ENCODE peak calls at places on chromosomes 12 and 14, in seven cellular contexts. E is esophagus squamous epithelium; G is sigmoid colon; I is Peyer's patch; A is body of pancreas; R is CD4-positive, alpha-beta memory T cell; L is SJSA1. S is an unnamed sample.
A peak's percentile ranks its signal among the peaks of the same experiment; 100 is the strongest.

GRCh38 chr12:32647275-32647674 is 31.8 kb upstream of the DNM1L start:
- DNase-seq in E (no peak), G (no peak), I (no peak), A (no peak), R (no peak), L (no peak), S (no peak)

GRCh38 chr12:4849024-4849594 is 60.6 kb upstream of the KCNA1 start:
- DNase-seq in E (no peak), G (no peak), I (no peak), A (peak; percentile 16), R (peak; percentile 24), L (no peak), S (no peak)

GRCh38 chr12:105804591-105805265 is 334.0 kb downstream of the NUAK1 start:
- DNase-seq in E (no peak), G (no peak), I (no peak), A (no peak), R (no peak), L (no peak), S (no peak)

GRCh38 chr14:106872619-106873446 is 1346.5 kb downstream of the TMEM121 start:
- DNase-seq in E (no peak), G (no peak), I (peak; percentile 88), A (peak; percentile 85), R (peak; percentile 80), L (no peak), S (peak; percentile 83)

GRCh38 chr12:11836282-11836963 is 186.9 kb downstream of the ETV6 start:
- DNase-seq in E (peak; percentile 31), G (no peak), I (peak; percentile 85), A (peak; percentile 66), R (no peak), L (no peak), S (peak; percentile 76)

GRCh38 chr12:124743479-124744272 is 120.0 kb downstream of the SCARB1 start:
- DNase-seq in E (no peak), G (no peak), I (no peak), A (no peak), R (no peak), L (no peak), S (no peak)

GRCh38 chr12:96063046-96063445 is 27.7 kb upstream of the LTA4H start:
- DNase-seq in E (no peak), G (no peak), I (no peak), A (no peak), R (peak; percentile 26), L (peak; percentile 78), S (no peak)

GRCh38 chr12:69007858-69008314 is 74.9 kb upstream of the CPM start:
- DNase-seq in E (no peak), G (no peak), I (no peak), A (no peak), R (no peak), L (no peak), S (no peak)

GRCh38 chr12:59833408-59833807 is 237.6 kb downstream of the SLC16A7 start:
- DNase-seq in E (no peak), G (no peak), I (no peak), A (no peak), R (no peak), L (no peak), S (no peak)

GRCh38 chr14:69712217-69712565 is 54.8 kb upstream of the SRSF5 start:
- DNase-seq in E (no peak), G (no peak), I (no peak), A (no peak), R (no peak), L (no peak), S (no peak)

GRCh38 chr12:72790273-72790672 is 518.1 kb downstream of the TRHDE start:
- DNase-seq in E (no peak), G (no peak), I (no peak), A (no peak), R (no peak), L (no peak), S (no peak)

DNA sequence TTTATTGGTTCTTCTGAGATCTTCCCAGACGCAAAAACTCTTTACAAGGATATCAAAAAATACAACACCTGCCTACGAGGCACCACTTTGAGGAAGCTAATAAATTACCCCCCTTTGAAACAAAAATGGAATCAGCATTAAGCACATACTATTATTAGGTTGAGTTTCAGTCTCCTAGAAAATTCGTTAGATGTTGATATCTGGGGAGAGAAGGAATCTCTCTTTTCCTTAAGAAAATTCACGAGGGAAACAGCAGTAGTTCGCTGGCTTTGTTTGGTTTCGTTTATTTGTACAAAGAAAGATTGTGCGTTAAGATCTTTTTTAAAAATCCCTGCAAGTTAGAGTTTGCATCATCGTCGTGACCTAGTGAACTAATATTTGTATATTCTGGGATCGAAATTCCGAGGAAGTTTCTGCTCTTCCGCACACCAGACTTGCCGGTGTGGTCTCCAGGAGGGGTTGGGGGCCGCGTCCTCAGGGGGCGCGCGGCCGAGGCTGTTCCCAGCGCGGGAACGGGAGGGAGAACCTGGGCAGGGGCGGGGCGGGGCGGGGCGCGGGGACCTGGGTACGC is 12.1 kb downstream of the NKX2-1 start:
- DNase-seq in E (no peak), G (no peak), I (no peak), A (no peak), R (no peak), L (no peak), S (no peak)
- H3K27me3 ChIP-seq in E (peaks cover 60% of the 10 kb centered on the region), G (peaks cover 56% of the 10 kb centered on the region), I (no peaks in the 10 kb centered on the region), A (peaks cover 3% of the 10 kb centered on the region), R (peaks cover 39% of the 10 kb centered on the region), L (peaks cover 84% of the 10 kb centered on the region), S (no peaks in the 10 kb centered on the region)

DNA sequence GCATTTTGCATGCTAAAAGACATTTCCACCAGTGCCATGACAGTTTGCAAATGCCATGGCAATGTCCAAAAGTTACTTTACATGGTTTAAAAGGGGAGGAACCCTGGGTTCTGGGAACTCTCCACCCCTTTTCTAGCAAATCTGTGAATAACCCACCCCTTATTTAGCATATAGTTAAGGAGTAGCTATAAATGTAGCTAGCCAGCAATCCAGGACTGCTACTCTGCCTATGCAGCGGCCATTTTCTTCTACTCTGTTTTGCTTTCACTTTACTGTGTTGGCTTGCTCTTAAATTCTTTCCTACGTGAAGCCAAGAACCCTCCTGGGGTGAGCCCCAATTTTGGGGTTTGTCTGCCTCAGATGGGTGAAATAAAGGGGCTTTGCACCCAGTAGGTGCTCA is 141.0 kb downstream of the PTPN11 start:
- DNase-seq in E (no peak), G (no peak), I (no peak), A (no peak), R (no peak), L (no peak), S (no peak)
- H3K27ac ChIP-seq in E (no peak overlapping the region), G (no peak overlapping the region), I (no peak overlapping the region), A (no peak overlapping the region), R (no peak overlapping the region), L (no peak overlapping the region), S (no peak overlapping the region)

GRCh38 chr14:37172024-37172869 is at the start of gene SLC25A21:
- DNase-seq in E (no peak), G (peak; percentile 87), I (no peak), A (peak; percentile 80), R (no peak), L (peak; percentile 78), S (no peak)
- H3K27me3 ChIP-seq in E (no peaks in the 10 kb centered on the region), G (no peaks in the 10 kb centered on the region), I (no peaks in the 10 kb centered on the region), A (no peaks in the 10 kb centered on the region), R (no peaks in the 10 kb centered on the region), L (no peaks in the 10 kb centered on the region), S (no peaks in the 10 kb centered on the region)

DNA sequence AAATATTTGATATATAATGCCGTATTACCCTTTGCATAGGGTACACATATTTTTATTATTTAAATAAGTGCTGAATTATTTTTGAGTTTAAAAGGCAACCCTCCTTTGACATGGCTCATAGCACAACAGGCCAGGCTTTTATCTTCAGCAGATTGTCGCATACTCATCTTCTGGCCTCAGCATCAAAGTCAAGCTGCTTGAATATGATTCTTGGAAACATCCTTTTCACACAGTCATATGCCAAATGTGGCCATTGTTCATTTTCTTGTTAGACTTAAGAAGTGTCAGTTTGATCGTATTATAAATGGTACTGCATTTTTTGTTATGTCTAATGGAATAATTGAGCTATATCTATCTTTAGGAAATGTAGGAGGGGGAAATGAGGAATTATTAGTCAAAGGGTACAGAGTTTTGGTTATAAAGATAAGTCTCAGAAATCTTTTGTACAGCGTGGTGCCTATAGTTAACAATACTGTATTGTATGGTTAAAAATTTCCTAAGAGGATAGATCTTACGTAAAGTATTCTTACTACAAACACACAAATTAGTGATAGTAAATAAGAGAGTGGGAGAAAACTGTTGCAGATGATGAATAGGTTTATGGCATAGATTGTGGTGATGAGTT is 138.6 kb downstream of the FUT8 start:
- DNase-seq in E (no peak), G (no peak), I (no peak), A (no peak), R (no peak), L (no peak), S (no peak)
- H3K27ac ChIP-seq in E (no peak overlapping the region), G (no peak overlapping the region), I (no peak overlapping the region), A (no peak overlapping the region), R (no peak overlapping the region), L (no peak overlapping the region), S (no peak overlapping the region)

GRCh38 chr14:76329951-76330350 is 46.0 kb upstream of the ESRRB start:
- DNase-seq in E (no peak), G (peak; percentile 25), I (no peak), A (no peak), R (no peak), L (no peak), S (no peak)
- H3K27me3 ChIP-seq in E (no peaks in the 10 kb centered on the region), G (peaks cover 5% of the 10 kb centered on the region), I (no peaks in the 10 kb centered on the region), A (no peaks in the 10 kb centered on the region), R (peaks cover 3% of the 10 kb centered on the region), L (peaks cover 13% of the 10 kb centered on the region), S (peaks cover 3% of the 10 kb centered on the region)

GRCh38 chr14:68367444-68368014 is 425.3 kb downstream of the ZFP36L1 start:
- DNase-seq in E (no peak), G (no peak), I (no peak), A (no peak), R (no peak), L (no peak), S (no peak)
- H3K27ac ChIP-seq in E (peak overlapping the region; percentile 6), G (peak overlapping the region; percentile 73), I (peak overlapping the region; percentile 71), A (no peak overlapping the region), R (no peak overlapping the region), L (no peak overlapping the region), S (no peak overlapping the region)

GRCh38 chr14:64554551-64554950 is 4.8 kb downstream of the PPP1R36 start:
- DNase-seq in E (no peak), G (no peak), I (no peak), A (no peak), R (no peak), L (no peak), S (no peak)
- H3K27me3 ChIP-seq in E (no peaks in the 10 kb centered on the region), G (no peaks in the 10 kb centered on the region), I (no peaks in the 10 kb centered on the region), A (no peaks in the 10 kb centered on the region), R (no peaks in the 10 kb centered on the region), L (no peaks in the 10 kb centered on the region), S (no peaks in the 10 kb centered on the region)

DNA sequence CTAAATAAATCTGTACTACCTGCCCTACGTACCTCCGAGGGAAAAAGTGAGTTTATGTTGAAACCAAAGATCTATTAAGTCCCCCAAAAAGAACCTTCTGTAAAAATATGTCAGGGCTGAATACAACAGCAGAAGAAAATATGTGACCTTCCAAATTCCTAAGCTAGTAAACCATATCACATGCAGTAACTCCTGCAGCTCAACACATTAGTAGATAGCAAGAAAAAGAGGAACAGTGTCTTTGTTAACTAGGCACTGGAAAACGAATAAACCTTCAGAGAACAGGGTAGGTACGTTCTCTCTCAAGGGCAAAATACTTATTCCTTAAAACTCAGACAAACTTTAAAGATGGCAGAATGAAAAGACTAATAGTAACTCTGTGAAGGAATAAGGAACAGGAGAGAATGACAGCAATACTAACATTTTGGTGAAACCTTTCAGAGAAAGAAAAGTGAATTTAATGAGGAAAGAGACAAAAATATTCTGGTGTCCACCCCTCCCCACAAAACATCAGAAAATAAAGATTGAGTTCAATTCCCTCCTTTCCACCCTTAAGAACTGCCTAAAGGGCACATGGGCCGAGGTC is 18.0 kb downstream of the CBX5 start:
- DNase-seq in E (no peak), G (no peak), I (no peak), A (no peak), R (no peak), L (no peak), S (no peak)
- H3K27ac ChIP-seq in E (no peak overlapping the region), G (no peak overlapping the region), I (no peak overlapping the region), A (peak overlapping the region; percentile 15), R (no peak overlapping the region), L (peak overlapping the region; percentile 13), S (no peak overlapping the region)